ENCODE peak calls at places on chromosomes 6 and 20, in five cellular contexts. Z is ascending aorta, P is heart left ventricle, O is HFF-Myc, H is cardiac fibroblast. W is an unnamed sample.

GRCh38 chr6:31971279-31971992 is 502 bp downstream of the DXO start:
- DNase-seq in P (no peak), H (no peak), Z (no peak), O (no peak), W (no peak)

GRCh38 chr6:167789358-167789757 is 37.4 kb upstream of the AFDN start:
- DNase-seq in O (no peak), Z (no peak), H (no peak), P (no peak), W (no peak)

GRCh38 chr20:1107176-1107575 is 11.2 kb upstream of the PSMF1 start:
- DNase-seq in P (no peak), O (no peak), Z (no peak), H (no peak), W (no peak)

GRCh38 chr6:31734703-31735500 is 1.4 kb downstream of the CLIC1 start:
- DNase-seq in O (no peak), H (peak), P (peak), Z (peak), W (peak)

GRCh38 chr6:22401206-22401605 is 104.4 kb upstream of the PRL start:
- DNase-seq in Z (no peak), H (peak), O (no peak), P (no peak), W (no peak)

GRCh38 chr20:7617797-7618196 is 322.5 kb downstream of the HAO1 start:
- DNase-seq in P (no peak), O (no peak), H (no peak), Z (no peak), W (no peak)

GRCh38 chr20:36687850-36688249 is 41.9 kb upstream of the SLA2 start:
- DNase-seq in Z (no peak), P (no peak), O (no peak), H (no peak), W (no peak)

GRCh38 chr6:34324738-34325444 is 67.6 kb downstream of the NUDT3 start:
- DNase-seq in H (no peak), P (peak), Z (no peak), O (no peak), W (peak)

GRCh38 chr6:82143041-82143481 is 104.5 kb downstream of the IBTK start:
- DNase-seq in O (peak), H (peak), P (no peak), Z (no peak), W (no peak)

GRCh38 chr6:12363651-12364381 is 73.7 kb downstream of the EDN1 start:
- DNase-seq in Z (no peak), O (no peak), H (no peak), P (no peak), W (no peak)

GRCh38 chr6:51675551-51676275 is 411.7 kb downstream of the PKHD1 start:
- DNase-seq in Z (no peak), P (no peak), O (no peak), H (no peak), W (no peak)

GRCh38 chr20:59807909-59808728 is 125.3 kb downstream of the SYCP2 start:
- DNase-seq in O (no peak), H (no peak), P (no peak), Z (no peak), W (no peak)

GRCh38 chr6:36418558-36418957 is 24.1 kb downstream of the PXT1 start:
- DNase-seq in O (no peak), H (no peak), P (no peak), Z (no peak), W (no peak)

GRCh38 chr20:8223096-8223870 is 91.2 kb downstream of the PLCB1 start:
- DNase-seq in O (peak), Z (no peak), H (peak), P (no peak), W (peak)

GRCh38 chr20:9966966-9967365 is 67.8 kb upstream of the ANKEF1 start:
- DNase-seq in P (no peak), H (peak), Z (no peak), O (no peak), W (peak)

GRCh38 chr20:24389686-24390085 is 79.7 kb upstream of the SYNDIG1 start:
- DNase-seq in Z (no peak), O (no peak), H (no peak), P (peak), W (no peak)

GRCh38 chr6:56520218-56520617 is 122.5 kb downstream of the DST start:
- DNase-seq in H (no peak), O (no peak), Z (no peak), P (no peak), W (peak)

GRCh38 chr6:139008117-139008516 is 20.1 kb upstream of the REPS1 start:
- DNase-seq in Z (no peak), O (no peak), H (no peak), P (no peak), W (no peak)

GRCh38 chr20:11935754-11936551 is 18.3 kb downstream of the BTBD3 start:
- DNase-seq in O (no peak), P (no peak), Z (no peak), H (no peak), W (no peak)

GRCh38 chr6:108942556-108943492 is 94.6 kb downstream of the ARMC2 start:
- DNase-seq in H (no peak), P (no peak), Z (no peak), O (no peak), W (no peak)

GRCh38 chr6:33761922-33762629 is 15.4 kb upstream of the IP6K3 start:
- DNase-seq in Z (no peak), O (no peak), H (peak), P (peak), W (no peak)

GRCh38 chr20:4550740-4551139 is 171.0 kb upstream of the PRND start:
- DNase-seq in O (peak), P (no peak), Z (no peak), H (peak), W (no peak)

GRCh38 chr20:64142546-64142945 is 21.7 kb upstream of the MYT1 start:
- DNase-seq in H (no peak), P (peak), Z (no peak), O (no peak), W (no peak)

GRCh38 chr6:12353731-12354130 is 63.6 kb downstream of the EDN1 start:
- DNase-seq in Z (no peak), H (peak), P (no peak), O (no peak), W (peak)

GRCh38 chr6:101458341-101458740 is 64.8 kb downstream of the GRIK2 start:
- DNase-seq in H (no peak), Z (no peak), O (no peak), P (no peak), W (peak)

GRCh38 chr6:107217248-107217647 is 101.9 kb upstream of the BEND3 start:
- DNase-seq in P (no peak), H (no peak), Z (no peak), O (no peak), W (no peak)

GRCh38 chr6:126176266-126176665 is 163.6 kb upstream of the CENPW start:
- DNase-seq in H (peak), O (peak), P (no peak), Z (no peak), W (peak)

GRCh38 chr6:80165143-80165542 is 58.7 kb downstream of the BCKDHB start:
- DNase-seq in H (peak), P (no peak), O (no peak), Z (no peak), W (peak)

GRCh38 chr6:157235600-157236039 is 87.7 kb downstream of the TMEM242 start:
- DNase-seq in O (no peak), Z (peak), P (peak), H (peak), W (peak)

GRCh38 chr6:21227486-21227885 is 366.1 kb upstream of the SOX4 start:
- DNase-seq in O (no peak), Z (no peak), H (peak), P (no peak), W (peak)

GRCh38 chr6:170267688-170268087 is 23.2 kb downstream of the DLL1 start:
- DNase-seq in Z (no peak), P (no peak), O (no peak), H (no peak), W (no peak)

GRCh38 chr20:24768977-24769675 is 179.9 kb upstream of the CST7 start:
- DNase-seq in O (no peak), Z (no peak), H (no peak), P (no peak), W (no peak)

GRCh38 chr6:67450641-67451040 is 1184.4 kb upstream of the ADGRB3 start:
- DNase-seq in Z (no peak), O (no peak), P (no peak), H (no peak), W (no peak)

GRCh38 chr6:63816401-63816975 is 180.9 kb downstream of the PHF3 start:
- DNase-seq in O (no peak), Z (no peak), H (peak), P (no peak), W (no peak)

GRCh38 chr6:122385857-122386256 is 13.6 kb upstream of the HSF2 start:
- DNase-seq in O (no peak), P (no peak), H (no peak), Z (no peak), W (no peak)

GRCh38 chr6:8000080-8001035 is 63.8 kb downstream of the BLOC1S5 start:
- DNase-seq in Z (no peak), H (peak), O (no peak), P (no peak), W (no peak)

GRCh38 chr20:62571667-62572344 is 70.5 kb upstream of the SLCO4A1 start:
- DNase-seq in Z (no peak), H (no peak), O (no peak), P (no peak), W (no peak)
- TF ChIP-seq CTCF in Z (no peak), H (no peak), O (peak), P (no peak), W (no peak)

GRCh38 chr20:61094581-61094980 is 157.5 kb upstream of the CDH4 start:
- DNase-seq in P (no peak), Z (no peak), H (no peak), O (no peak), W (no peak)
- H3K4me3 ChIP-seq in P (no peak), Z (no peak), H (no peak), O (no peak), W (no peak)

DNA sequence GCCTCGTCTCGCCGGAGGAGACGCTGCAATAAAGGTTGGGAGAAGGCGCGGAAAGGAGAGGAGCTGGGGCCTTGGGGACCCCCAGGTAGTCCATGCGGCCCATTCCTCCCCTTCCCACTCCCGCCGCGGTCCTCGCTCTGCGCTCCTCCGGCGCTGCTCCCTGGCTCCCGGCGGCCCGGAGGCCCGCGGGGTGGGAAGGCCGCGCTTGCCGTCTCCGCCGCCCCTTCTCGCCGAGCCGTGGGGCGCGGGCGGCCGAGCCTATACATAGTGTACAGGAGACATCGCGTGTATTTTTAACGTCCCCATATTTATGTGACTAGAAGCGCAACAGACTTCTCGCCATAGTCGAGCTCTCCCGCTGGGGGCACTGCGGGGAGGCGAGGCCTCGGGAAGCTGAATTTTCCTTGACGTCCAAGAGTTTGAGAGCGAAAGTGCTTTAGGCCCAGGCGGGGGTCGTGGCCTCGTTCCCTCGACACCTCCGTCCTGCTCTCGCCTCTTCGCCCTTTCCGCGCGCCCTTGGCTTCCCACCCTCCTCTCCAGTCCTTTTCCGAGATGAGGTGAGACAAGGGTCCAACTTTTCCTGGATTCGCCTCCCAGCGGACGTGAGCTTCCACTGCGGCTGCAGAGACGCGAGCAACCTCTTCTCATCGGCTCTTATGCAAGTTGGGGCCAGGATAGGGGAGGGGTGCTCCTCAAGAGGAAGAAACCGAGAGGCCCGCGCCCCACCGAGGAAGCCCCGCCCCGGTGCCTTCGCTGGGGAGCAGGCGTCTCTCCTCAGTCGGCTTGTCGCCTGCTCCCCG is 29.0 kb downstream of the SLC12A5 start:
- DNase-seq in O (no peak), H (peak), P (peak), Z (no peak), W (peak)
- TF ChIP-seq CTCF in O (peak), H (peak), P (peak), Z (peak), W (peak)

GRCh38 chr6:37569317-37569716 is 69.6 kb upstream of the CCDC167 start:
- DNase-seq in P (no peak), Z (no peak), H (no peak), O (no peak), W (no peak)

GRCh38 chr6:37565267-37566208 is 65.8 kb upstream of the CCDC167 start:
- DNase-seq in Z (no peak), H (no peak), O (no peak), P (no peak), W (no peak)

GRCh38 chr6:37570801-37571200 is 71.1 kb upstream of the CCDC167 start:
- DNase-seq in H (no peak), Z (no peak), P (no peak), O (no peak), W (peak)

GRCh38 chr6:37569999-37570776 is 70.5 kb upstream of the CCDC167 start:
- DNase-seq in P (no peak), Z (no peak), H (no peak), O (no peak), W (no peak)

GRCh38 chr6:37566209-37566859 is 66.6 kb upstream of the CCDC167 start:
- DNase-seq in O (no peak), H (peak), P (no peak), Z (no peak), W (peak)
- H3K4me3 ChIP-seq in O (peak), H (peak), P (peak), Z (peak), W (peak)

W was measured in choroid plexus epithelial cell.